ENCODE peak calls at places on chromosomes 4 and X, in four cellular contexts. M is AG09319; H is substantia nigra; O is stimulated activated CD8-positive, alpha-beta memory T cell treated with anti-CD3 and anti-CD28 coated beads, Interleukin-4, amount 100 ng/mL, for 24 hours. F is an unnamed sample.

GRCh38 chr4:159307929-159308328 is 205.1 kb downstream of the RAPGEF2 start:
- DNase-seq in M (no peak), O (no peak), H (no peak), F (no peak)

GRCh38 chr4:189204616-189205015 is 736.1 kb upstream of the FRG1 start:
- DNase-seq in H (no peak), O (no peak), M (no peak), F (no peak)

GRCh38 chr4:147981305-147981704 is 249.4 kb downstream of the ARHGAP10 start:
- DNase-seq in M (no peak), H (no peak), O (no peak), F (no peak)

GRCh38 chr4:141912831-141913230 is 276.4 kb downstream of the IL15 start:
- DNase-seq in O (no peak), H (no peak), M (no peak), F (no peak)

GRCh38 chr4:123832173-123833026 is 435.8 kb downstream of the SPRY1 start:
- DNase-seq in M (peak; percentile 95), O (no peak), H (no peak), F (peak; percentile 79)

GRCh38 chr4:78179188-78179587 is 122.1 kb downstream of the FRAS1 start:
- DNase-seq in M (no peak), O (no peak), H (no peak), F (peak; percentile 89)

GRCh38 chrX:111447298-111447697 is 35.3 kb upstream of the DCX start:
- DNase-seq in H (peak; percentile 1), O (no peak), M (no peak), F (peak; percentile 29)

GRCh38 chrX:82816572-82816971 is 691.5 kb upstream of the POU3F4 start:
- DNase-seq in H (no peak), O (no peak), M (no peak), F (peak; percentile 12)

GRCh38 chr4:151117371-151117962 is 18.0 kb downstream of the RPS3A start:
- DNase-seq in M (no peak), O (no peak), H (peak; percentile 28), F (peak; percentile 82)

GRCh38 chrX:37918168-37918567 is 70.8 kb upstream of the DYNLT3 start:
- DNase-seq in M (no peak), H (no peak), O (no peak), F (no peak)

GRCh38 chrX:111168314-111168713 is 72.3 kb downstream of the PAK3 start:
- DNase-seq in M (no peak), H (peak; percentile 0), O (no peak), F (peak; percentile 46)